ENCODE peak calls at places on chromosomes 4 and X, in seven cellular contexts. P is mesendoderm, N is H1, C is H9, E is IMR-90, K is mesenchymal stem cell, I is trophoblast cell. F is an unnamed sample.

GRCh38 chr4:22174640-22175039 is 226.1 kb upstream of the KCNIP4 start:
- DNase-seq in E (no peak), I (no peak), N (no peak), C (no peak), P (no peak), K (no peak), F (no peak)

GRCh38 chr4:71230258-71230594 is 108.6 kb upstream of the SLC4A4 start:
- DNase-seq in E (peak), N (no peak), K (peak), I (no peak), P (no peak), C (no peak), F (no peak)

GRCh38 chrX:150897371-150898319 is 823 bp downstream of the CD99L2 start:
- DNase-seq in K (peak), C (peak), P (peak), E (no peak), I (no peak), N (peak), F (no peak)

GRCh38 chrX:135345328-135345645 is 36.0 kb downstream of the ETDC start:
- DNase-seq in C (no peak), E (peak), K (peak), N (no peak), I (no peak), P (no peak), F (no peak)

GRCh38 chr4:180106122-180106521 is 2137.1 kb upstream of the TENM3 start:
- DNase-seq in P (no peak), C (no peak), K (no peak), E (peak), I (no peak), N (no peak), F (no peak)

GRCh38 chr4:139666735-139667266 is 1.2 kb downstream of the MGST2 start:
- DNase-seq in C (no peak), K (peak), I (no peak), E (peak), N (no peak), P (no peak), F (no peak)

GRCh38 chr4:53855886-53856260 is 208.5 kb downstream of the CHIC2 start:
- DNase-seq in N (no peak), I (no peak), C (no peak), P (no peak), E (peak), K (no peak), F (no peak)

GRCh38 chrX:8244301-8244700 is 73.2 kb upstream of the VCX2 start:
- DNase-seq in C (no peak), N (no peak), P (no peak), E (no peak), K (no peak), I (peak), F (no peak)

GRCh38 chrX:129956145-129956544 is 26.3 kb upstream of the BCORL1 start:
- DNase-seq in C (no peak), P (no peak), I (no peak), K (no peak), N (no peak), E (no peak), F (no peak)

DNA sequence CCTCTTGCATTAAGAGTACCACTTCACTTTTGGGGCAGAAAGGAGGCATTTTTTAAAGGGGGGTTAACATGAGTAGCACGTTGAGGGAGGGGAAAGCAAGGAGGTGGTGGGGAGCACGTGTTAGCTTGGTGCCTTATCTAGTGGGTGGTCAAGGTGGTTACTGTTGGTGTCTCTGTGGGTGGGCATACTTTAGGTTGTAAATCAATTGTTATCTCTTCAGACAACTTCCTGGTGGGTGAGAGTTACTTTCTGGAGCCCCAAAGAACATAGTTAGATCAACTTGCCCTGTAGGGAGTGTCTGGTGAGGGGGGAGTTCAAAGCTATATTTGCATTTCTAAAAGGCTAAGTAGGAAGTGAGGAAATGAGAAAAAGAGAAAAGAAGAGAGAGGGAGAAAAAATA is 297.7 kb upstream of the CLNK start:
- DNase-seq in C (peak), E (no peak), P (peak), N (peak), K (no peak), I (no peak), F (no peak)
- H3K18ac ChIP-seq in C (no peak), E (no peak), P (peak), N (no peak), K (no peak), I (no peak), F (no peak)

GRCh38 chrX:111560801-111561200 is 49.4 kb downstream of the SERTM2 start:
- DNase-seq in P (no peak), I (no peak), E (no peak), N (no peak), K (no peak), C (no peak), F (no peak)

DNA sequence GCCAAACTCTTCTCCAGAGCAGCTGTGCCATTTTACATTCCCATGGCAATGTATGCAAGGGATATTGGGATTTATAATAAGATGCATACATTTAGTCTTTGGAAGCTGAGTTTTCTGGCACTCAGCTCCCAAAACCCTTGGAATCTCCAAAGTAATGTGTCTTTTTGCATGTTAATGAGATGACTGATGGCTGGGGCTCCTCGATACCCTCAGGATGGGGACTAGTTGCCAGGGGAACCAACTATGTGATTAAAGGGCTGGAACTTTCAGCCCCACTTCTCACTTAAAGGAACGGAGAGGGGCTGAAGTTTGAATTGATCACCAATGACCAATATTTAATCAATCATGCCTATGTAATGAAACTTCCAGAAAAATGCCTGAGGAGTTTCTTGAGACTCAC is 44.1 kb downstream of the SERTM2 start:
- DNase-seq in E (no peak), N (no peak), K (no peak), P (peak), I (no peak), C (peak), F (no peak)
- H2AK5ac ChIP-seq in E (no peak), N (no peak), K (no peak), P (no peak), I (no peak), C (no peak), F (no peak)

GRCh38 chr4:15021301-15021700 is 19.0 kb downstream of the CPEB2 start:
- DNase-seq in E (no peak), K (no peak), N (no peak), P (no peak), C (no peak), I (no peak), F (no peak)

GRCh38 chr4:15020502-15021286 is 18.4 kb downstream of the CPEB2 start:
- DNase-seq in E (no peak), C (no peak), K (no peak), P (no peak), I (no peak), N (no peak), F (no peak)

GRCh38 chr4:15015170-15015569 is 12.9 kb downstream of the CPEB2 start:
- DNase-seq in N (no peak), I (no peak), K (no peak), E (no peak), P (no peak), C (no peak), F (no peak)

GRCh38 chr4:15021946-15022345 is 19.7 kb downstream of the CPEB2 start:
- DNase-seq in E (no peak), P (no peak), K (no peak), I (no peak), C (no peak), N (no peak), F (no peak)

DNA sequence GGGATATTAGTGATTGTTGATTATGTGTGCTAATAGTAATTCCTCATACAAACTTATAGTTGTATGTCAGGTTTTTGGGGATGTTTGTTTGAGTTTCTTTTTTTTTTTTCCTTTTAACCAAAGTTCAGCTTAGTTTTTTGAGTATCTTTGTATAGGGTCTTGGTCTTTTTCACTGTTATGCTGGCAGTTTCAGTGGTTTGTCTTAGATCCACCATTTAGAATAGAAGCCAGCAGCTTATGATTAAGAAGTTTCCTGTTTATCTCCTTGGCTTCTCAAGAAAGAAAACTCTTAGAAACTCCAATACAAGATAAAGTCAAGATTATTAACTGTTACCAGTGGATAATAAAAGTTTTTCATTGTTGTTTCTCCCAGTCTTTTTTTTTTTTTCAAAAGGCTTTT is 16.1 kb downstream of the CPEB2 start:
- DNase-seq in P (no peak), E (no peak), I (no peak), K (no peak), C (no peak), N (no peak), F (no peak)
- H4K8ac ChIP-seq in P (no peak), E (no peak), I (no peak), K (no peak), C (no peak), N (no peak), F (no peak)

GRCh38 chr4:168524897-168525296 is 28.0 kb downstream of the PALLD start:
- DNase-seq in N (no peak), E (no peak), K (no peak), I (no peak), P (no peak), C (no peak), F (no peak)
- H3K18ac ChIP-seq in N (no peak), E (peak), K (no peak), I (no peak), P (no peak), C (no peak), F (no peak)

DNA sequence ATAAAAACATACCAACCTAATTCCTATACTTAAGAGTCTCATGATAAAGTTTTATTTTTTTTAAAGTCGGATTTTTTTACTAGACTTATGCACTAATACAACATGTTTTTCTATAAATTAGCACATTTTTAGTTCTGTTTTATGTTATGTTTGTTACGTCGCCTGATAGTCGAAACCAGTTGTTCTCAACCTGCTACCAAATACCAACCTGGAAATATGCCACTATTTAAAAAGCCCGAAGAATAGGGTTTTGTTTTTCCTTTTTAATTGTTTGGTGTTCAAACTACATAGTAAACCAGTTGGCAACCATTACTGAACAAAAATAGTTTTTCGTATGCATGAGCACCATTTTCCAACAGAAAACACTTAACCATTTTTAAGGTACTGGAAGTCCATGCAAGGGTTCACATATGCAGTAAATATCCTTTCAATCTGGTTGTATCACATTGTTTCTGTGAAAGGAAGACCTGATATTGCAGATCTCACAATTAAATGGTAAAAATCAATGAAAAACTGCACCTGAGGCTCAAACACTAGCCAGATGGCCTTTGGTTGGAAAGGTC is 1.4 kb downstream of the WDFY3 start:
- DNase-seq in P (no peak), I (no peak), K (no peak), N (no peak), E (no peak), C (no peak), F (no peak)
- H2AK5ac ChIP-seq in P (no peak), I (no peak), K (no peak), N (no peak), E (peak), C (no peak), F (no peak)

GRCh38 chr4:79334783-79335182 is 8.9 kb upstream of the NAA11 start:
- DNase-seq in I (no peak), N (no peak), C (no peak), E (no peak), K (no peak), P (peak), F (no peak)
- H4K8ac ChIP-seq in I (no peak), N (no peak), C (no peak), E (no peak), K (no peak), P (no peak), F (no peak)

DNA sequence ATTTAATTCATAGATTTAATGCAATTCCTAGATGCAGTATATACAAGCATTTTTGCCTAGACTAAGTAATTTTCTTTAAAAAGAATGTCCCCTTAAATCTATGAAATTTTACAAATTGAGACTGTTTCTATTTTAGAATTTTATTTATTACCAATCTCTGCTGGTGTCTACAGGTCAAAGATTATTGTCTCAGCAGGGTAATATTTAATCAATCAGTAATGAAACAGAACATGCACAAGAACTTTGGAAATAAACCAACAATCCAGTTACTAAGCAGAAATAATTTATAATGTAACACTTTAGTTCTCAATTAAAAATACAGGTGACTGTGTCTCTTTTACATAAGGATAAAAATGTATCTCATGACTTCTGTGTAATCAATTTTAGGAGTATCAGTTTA is 266.2 kb downstream of the PPP3CA start:
- DNase-seq in E (no peak), N (no peak), K (no peak), P (no peak), I (no peak), C (no peak), F (no peak)
- H3K18ac ChIP-seq in E (no peak), N (no peak), K (no peak), P (no peak), I (no peak), C (no peak), F (no peak)

GRCh38 chrX:31374786-31375185 is 302.9 kb upstream of the FTHL17 start:
- DNase-seq in I (no peak), N (no peak), P (peak), C (peak), K (no peak), E (no peak), F (no peak)
- H2AK5ac ChIP-seq in I (no peak), N (no peak), P (no peak), C (no peak), K (no peak), E (no peak), F (no peak)

GRCh38 chr4:73839715-73840114 is 3.2 kb downstream of the CXCL6 start:
- DNase-seq in E (no peak), P (no peak), I (no peak), K (no peak), N (no peak), C (no peak), F (no peak)

GRCh38 chr4:73839071-73839470 is 2.6 kb downstream of the CXCL6 start:
- DNase-seq in I (no peak), E (no peak), N (no peak), P (no peak), K (no peak), C (no peak), F (no peak)

GRCh38 chr4:73842696-73843095 is 6.2 kb downstream of the CXCL6 start:
- DNase-seq in P (no peak), E (no peak), K (no peak), N (no peak), I (no peak), C (no peak), F (no peak)

GRCh38 chr4:73843369-73843768 is 6.9 kb downstream of the CXCL6 start:
- DNase-seq in N (no peak), C (no peak), P (no peak), I (no peak), E (no peak), K (no peak), F (no peak)

DNA sequence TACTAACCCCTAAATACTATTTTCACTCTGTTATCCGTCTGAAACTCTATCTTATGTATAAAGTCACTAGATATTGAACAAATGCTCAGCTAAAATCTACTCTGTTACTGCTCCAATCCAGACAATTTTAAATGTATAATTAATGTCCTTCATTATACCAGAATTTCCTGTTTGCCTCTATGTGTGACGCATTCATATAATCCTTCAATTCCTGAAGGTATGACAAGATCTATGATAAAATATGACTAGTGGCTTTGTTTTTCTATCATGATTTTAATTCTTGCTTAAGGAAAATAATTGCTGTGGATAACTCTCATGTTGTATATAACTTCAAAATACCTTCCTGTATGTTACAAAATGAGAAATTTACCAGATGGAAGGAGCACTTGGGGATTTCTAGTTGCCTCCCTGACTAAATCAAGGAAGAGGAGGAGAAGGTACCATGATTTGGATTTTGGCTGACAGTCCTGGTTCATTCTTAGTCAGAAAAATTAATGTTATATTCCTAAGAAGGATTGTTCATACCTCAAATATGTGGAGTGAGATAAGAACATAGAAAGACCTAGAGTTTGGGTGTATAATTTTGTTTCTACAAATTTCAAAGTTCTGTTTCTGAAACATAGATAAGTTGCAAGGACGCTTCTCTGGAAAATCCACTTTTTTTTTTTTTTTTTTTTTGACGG is 4.9 kb downstream of the CXCL6 start:
- DNase-seq in I (no peak), C (no peak), E (no peak), P (no peak), N (no peak), K (no peak), F (no peak)
- H4K8ac ChIP-seq in I (no peak), C (no peak), E (no peak), P (no peak), N (no peak), K (no peak), F (no peak)

F was measured in neuronal stem cell.